ENCODE peak calls at places on chromosomes 1 and 21, in four cellular contexts. I, O, U and B are unnamed samples.
A peak's percentile ranks its signal among the peaks of the same experiment; 100 is the strongest.

GRCh38 chr1:32197074-32197473 is 3.3 kb upstream of the CCDC28B start:
- DNase-seq in I (no peak), O (no peak), U (no peak), B (no peak)

GRCh38 chr1:109252893-109253802 is 3.8 kb downstream of the CELSR2 start:
- DNase-seq in I (no peak), U (no peak), O (no peak), B (no peak)

GRCh38 chr21:31862078-31862477 is 10.7 kb upstream of the HUNK start:
- DNase-seq in I (no peak), O (no peak), U (no peak), B (no peak)

GRCh38 chr1:56510642-56511021 is 68.7 kb downstream of the PLPP3 start:
- DNase-seq in U (no peak), O (no peak), I (no peak), B (no peak)

GRCh38 chr1:172823534-172823933 is 164.6 kb downstream of the FASLG start:
- DNase-seq in I (no peak), U (no peak), O (no peak), B (no peak)

GRCh38 chr21:38311091-38311490 is 54.3 kb downstream of the KCNJ15 start:
- DNase-seq in U (no peak), O (peak; percentile 47), I (no peak), B (no peak)

GRCh38 chr21:45598109-45598508 is 45.4 kb upstream of the PCBP3 start:
- DNase-seq in I (no peak), O (no peak), U (no peak), B (no peak)

GRCh38 chr21:45636459-45636858 is 7.1 kb upstream of the PCBP3 start:
- DNase-seq in I (no peak), O (no peak), U (no peak), B (no peak)

GRCh38 chr1:179821524-179821923 is 56.1 kb downstream of the TOR1AIP2 start:
- DNase-seq in I (no peak), O (no peak), U (no peak), B (no peak)

GRCh38 chr1:110408488-110408887 is 994 bp upstream of the LAMTOR5 start:
- DNase-seq in O (no peak), I (no peak), U (no peak), B (no peak)

GRCh38 chr21:41506526-41507520 is 1.1 kb downstream of the TMPRSS2 start:
- DNase-seq in I (peak; percentile 47), O (peak; percentile 74), U (no peak), B (peak; percentile 44)

GRCh38 chr1:217626321-217626720 is 4.6 kb downstream of the GPATCH2 start:
- DNase-seq in O (no peak), U (no peak), I (no peak), B (no peak)

GRCh38 chr1:183600136-183600535 is 9.9 kb upstream of the NCF2 start:
- DNase-seq in U (peak; percentile 81), O (no peak), I (no peak), B (no peak)

GRCh38 chr21:37700641-37701202 is 215.5 kb downstream of the KCNJ6 start:
- DNase-seq in I (peak; percentile 58), O (peak; percentile 74), U (peak; percentile 54), B (no peak)

GRCh38 chr1:27487927-27488522 is 1.9 kb downstream of the WASF2 start:
- DNase-seq in O (no peak), I (no peak), U (no peak), B (no peak)

GRCh38 chr1:37989381-37989930 is 366 bp downstream of the SF3A3 start:
- DNase-seq in O (peak; percentile 75), U (no peak), I (peak; percentile 43), B (no peak)

GRCh38 chr1:6475381-6476133 is 9.6 kb upstream of the TNFRSF25 start:
- DNase-seq in O (peak; percentile 72), I (peak; percentile 66), U (no peak), B (peak; percentile 54)

GRCh38 chr1:92411511-92411910 is 75.2 kb downstream of the GFI1 start:
- DNase-seq in U (peak; percentile 42), O (no peak), I (no peak), B (no peak)

GRCh38 chr1:1129309-1129708 is 13.4 kb upstream of the C1orf159 start:
- DNase-seq in U (no peak), O (no peak), I (no peak), B (no peak)

GRCh38 chr1:35243681-35244080 is 24.8 kb upstream of the ZMYM4 start:
- DNase-seq in O (no peak), U (no peak), I (no peak), B (no peak)

GRCh38 chr1:47906009-47906432 is 91.2 kb downstream of the TRABD2B start:
- DNase-seq in O (no peak), U (no peak), I (no peak), B (no peak)

GRCh38 chr1:92365378-92366044 is 66.7 kb downstream of the RPAP2 start:
- DNase-seq in I (no peak), O (no peak), U (no peak), B (no peak)

GRCh38 chr1:54542962-54543539 is 5.0 kb upstream of the ACOT11 start:
- DNase-seq in O (no peak), I (no peak), U (no peak), B (no peak)

GRCh38 chr1:51948491-51948915 is 42.0 kb downstream of the RAB3B start:
- DNase-seq in U (no peak), I (no peak), O (no peak), B (no peak)

GRCh38 chr1:229040630-229041358 is 230.1 kb upstream of the RAB4A start:
- DNase-seq in U (no peak), I (no peak), O (no peak), B (no peak)

GRCh38 chr21:36063375-36064084 is 3.2 kb upstream of the SETD4 start:
- DNase-seq in I (no peak), U (no peak), O (no peak), B (no peak)

GRCh38 chr1:21490774-21491482 is 18.3 kb upstream of the ALPL start:
- DNase-seq in I (no peak), O (peak; percentile 81), U (peak; percentile 52), B (no peak)
- TF ChIP-seq CTCF in I (no peak), O (peak; percentile 81), U (peak; percentile 91), B (no peak)

GRCh38 chr1:186250529-186250928 is 124.5 kb downstream of the TPR start:
- DNase-seq in I (no peak), U (no peak), O (no peak), B (no peak)

GRCh38 chr1:186239211-186239610 is 135.8 kb downstream of the TPR start:
- DNase-seq in U (no peak), I (no peak), O (no peak), B (no peak)

GRCh38 chr1:186240436-186240835 is 134.6 kb downstream of the TPR start:
- DNase-seq in O (no peak), I (no peak), U (no peak), B (no peak)

DNA sequence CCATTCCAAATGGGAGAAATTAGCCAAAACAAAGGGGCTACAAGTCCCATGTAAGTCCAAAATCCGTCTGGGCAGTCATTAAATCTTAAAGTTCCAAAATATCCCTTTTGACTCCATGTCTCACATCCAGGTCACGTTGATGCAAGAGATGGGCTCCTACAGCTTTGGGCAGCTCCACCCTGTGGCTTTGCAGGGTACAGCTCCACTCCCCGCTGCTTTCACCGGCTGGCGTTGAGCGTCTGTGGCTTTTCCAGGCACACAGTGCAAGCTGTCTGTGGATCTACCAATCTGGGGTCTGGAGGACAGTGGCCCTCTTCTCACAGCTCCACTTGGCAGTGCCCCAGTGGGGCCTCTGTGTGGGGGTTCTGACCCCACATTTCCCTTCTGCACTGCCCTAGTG is 130.2 kb downstream of the TPR start:
- DNase-seq in I (peak; percentile 11), O (peak; percentile 49), U (no peak), B (no peak)
- TF ChIP-seq CTCF in I (no peak), O (peak; percentile 60), U (no peak), B (no peak)

GRCh38 chr1:114289321-114289720 is 135.7 kb upstream of the SYT6 start:
- DNase-seq in U (no peak), O (no peak), I (no peak), B (no peak)
- TF ChIP-seq CTCF in U (no peak), O (no peak), I (no peak), B (no peak)

GRCh38 chr1:85027242-85027983 is 20.9 kb downstream of the MCOLN3 start:
- DNase-seq in I (no peak), U (no peak), O (peak; percentile 26), B (no peak)
- TF ChIP-seq CTCF in I (no peak), U (peak; percentile 26), O (peak; percentile 27), B (no peak)

GRCh38 chr1:232795497-232796068 is 9.6 kb upstream of the MAP10 start:
- DNase-seq in U (no peak), O (no peak), I (no peak), B (no peak)

GRCh38 chr1:232789660-232790059 is 15.6 kb upstream of the MAP10 start:
- DNase-seq in O (no peak), U (no peak), I (no peak), B (no peak)

GRCh38 chr1:232792949-232793348 is 12.3 kb upstream of the MAP10 start:
- DNase-seq in O (no peak), I (no peak), U (no peak), B (no peak)

GRCh38 chr1:232788235-232788872 is 16.9 kb upstream of the MAP10 start:
- DNase-seq in U (no peak), I (no peak), O (no peak), B (no peak)

DNA sequence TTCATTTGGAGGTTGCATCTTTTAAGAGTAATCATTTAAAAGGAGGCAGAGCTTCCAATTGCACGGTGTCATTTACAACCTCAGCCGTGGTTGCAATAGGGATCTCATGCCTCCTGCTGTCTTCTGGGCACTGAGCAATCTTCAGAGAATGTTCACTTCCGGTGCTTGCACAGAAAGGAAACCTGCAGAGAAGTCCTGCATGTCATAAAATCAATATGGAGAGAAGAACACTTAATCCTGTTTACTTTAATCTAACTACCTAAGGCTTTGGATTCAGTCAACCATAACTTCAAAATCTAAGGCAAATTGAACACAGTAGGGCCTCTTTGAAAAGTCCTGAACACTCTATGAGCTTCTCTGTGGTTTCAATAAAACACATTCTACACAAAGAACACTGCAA is 11.3 kb upstream of the MAP10 start:
- DNase-seq in O (peak; percentile 16), I (no peak), U (peak; percentile 70), B (no peak)
- TF ChIP-seq CTCF in O (no peak), I (no peak), U (peak; percentile 52), B (no peak)

DNA sequence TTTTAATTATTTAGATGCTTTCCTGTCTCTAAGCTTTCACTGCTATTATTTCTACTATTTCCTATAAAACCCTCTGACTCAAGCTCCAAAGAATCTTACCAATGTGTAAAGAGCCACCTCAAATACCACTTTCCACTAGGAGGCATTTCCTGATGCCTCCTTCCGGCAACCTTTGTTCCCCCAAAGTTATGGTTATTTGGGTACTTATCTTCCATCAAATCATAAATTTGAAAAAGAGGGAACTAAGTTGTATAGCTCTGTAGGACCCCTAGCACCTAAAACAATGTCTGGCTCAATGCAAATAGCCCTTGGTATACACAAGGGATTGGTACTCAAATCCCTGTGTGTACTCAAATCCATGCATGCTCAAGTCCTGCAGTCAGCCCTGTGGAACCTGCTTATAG is 79.6 kb downstream of the NME7 start:
- DNase-seq in O (no peak), I (no peak), U (peak; percentile 21), B (no peak)
- TF ChIP-seq CTCF in O (no peak), I (no peak), U (peak; percentile 4), B (no peak)